ENCODE peak calls at places on chromosomes 16 and 17, in five cellular contexts. I is K562, N is GM12878, C is H1, D is HepG2. F is an unnamed sample.

GRCh38 chr17:63772801-63773271 is 561 bp downstream of the CCDC47 start:
- DNase-seq in I (peak), N (no peak), C (no peak), D (peak), F (peak)

GRCh38 chr17:82230627-82231311 is 1.9 kb downstream of the SLC16A3 start:
- DNase-seq in I (peak), N (no peak), C (no peak), D (peak), F (peak)

GRCh38 chr16:78200623-78201096 is 101.2 kb downstream of the WWOX start:
- DNase-seq in I (no peak), N (no peak), C (no peak), D (peak), F (no peak)

GRCh38 chr17:42843358-42843934 is 934 bp upstream of the AOC2 start:
- DNase-seq in I (peak), N (no peak), C (no peak), D (peak), F (peak)

GRCh38 chr16:52549011-52549692 is 2.2 kb upstream of the TOX3 start:
- DNase-seq in I (no peak), N (no peak), C (no peak), D (peak), F (no peak)

GRCh38 chr17:47829870-47830269 is 1.5 kb downstream of the MRPL10 start:
- DNase-seq in I (no peak), N (no peak), C (no peak), D (no peak), F (no peak)

GRCh38 chr17:51640108-51640622 is 379.8 kb downstream of the UTP18 start:
- DNase-seq in I (peak), N (no peak), C (peak), D (peak), F (peak)

GRCh38 chr17:71267668-71268067 is 853.2 kb upstream of the SOX9 start:
- DNase-seq in I (no peak), N (no peak), C (no peak), D (no peak), F (no peak)

GRCh38 chr17:57999496-58000017 is 7.5 kb downstream of the SRSF1 start:
- DNase-seq in I (peak), N (peak), C (no peak), D (peak), F (peak)

GRCh38 chr16:11560701-11561439 is 25.8 kb downstream of the LITAF start:
- DNase-seq in I (no peak), N (no peak), C (peak), D (no peak), F (peak)

GRCh38 chr16:52446076-52446475 is 100.9 kb downstream of the TOX3 start:
- DNase-seq in I (no peak), N (no peak), C (no peak), D (peak), F (no peak)

GRCh38 chr16:51153275-51153991 is 2.4 kb upstream of the SALL1 start:
- DNase-seq in I (no peak), N (no peak), C (peak), D (no peak), F (peak)

GRCh38 chr16:84932691-84933090 is 78.6 kb downstream of the ZDHHC7 start:
- DNase-seq in I (no peak), N (no peak), C (no peak), D (no peak), F (no peak)

GRCh38 chr17:76417499-76418143 is 33.2 kb downstream of the SPHK1 start:
- DNase-seq in I (peak), N (no peak), C (no peak), D (no peak), F (no peak)

GRCh38 chr17:61260061-61260797 is 139.4 kb upstream of the TBX2 start:
- DNase-seq in I (no peak), N (no peak), C (no peak), D (no peak), F (no peak)

GRCh38 chr16:7601100-7601499 is 268.5 kb downstream of the RBFOX1 start:
- DNase-seq in I (no peak), N (no peak), C (no peak), D (no peak), F (no peak)

GRCh38 chr17:11272191-11272590 is 31.2 kb downstream of the SHISA6 start:
- DNase-seq in I (no peak), N (no peak), C (no peak), D (no peak), F (no peak)

GRCh38 chr16:528111-529011 is 849 bp downstream of the CAPN15 start:
- DNase-seq in I (peak), N (no peak), C (no peak), D (no peak), F (peak)

GRCh38 chr16:68374961-68375660 is 64.3 kb downstream of the PRMT7 start:
- DNase-seq in I (no peak), N (no peak), C (no peak), D (no peak), F (no peak)

GRCh38 chr16:728131-728889 is 1.4 kb downstream of the HAGHL start:
- DNase-seq in I (peak), N (no peak), C (no peak), D (no peak), F (peak)

GRCh38 chr17:75642221-75643032 is 9.2 kb downstream of the SMIM5 start:
- DNase-seq in I (peak), N (no peak), C (no peak), D (no peak), F (no peak)

DNA sequence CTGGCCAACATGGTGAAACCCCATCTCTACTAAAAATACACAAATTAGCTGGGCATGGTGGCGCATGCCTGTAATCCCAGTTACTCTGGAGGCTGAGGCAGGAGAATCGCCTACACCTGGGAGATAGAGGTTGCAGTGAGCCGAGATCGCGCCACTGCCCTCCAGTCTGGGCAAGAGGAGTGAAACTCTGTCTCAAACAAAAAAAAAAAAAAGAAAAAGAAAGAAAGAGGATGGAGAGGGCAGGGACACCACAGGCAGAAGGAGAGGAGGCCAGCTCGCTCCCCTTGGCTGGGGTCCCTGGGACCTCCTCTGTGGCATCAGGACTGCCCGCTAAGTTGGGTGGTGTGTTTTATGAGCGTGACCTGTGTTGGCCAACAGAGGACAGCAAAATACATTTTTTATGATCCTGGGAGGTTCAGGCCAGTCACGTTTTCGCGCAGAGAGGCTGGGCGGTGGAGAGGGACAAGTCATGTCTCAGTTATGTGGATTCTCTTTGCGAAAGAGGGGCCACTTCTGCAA is 229.6 kb downstream of the MRTFB start:
- DNase-seq in I (peak), N (no peak), C (no peak), D (peak), F (peak)
- TF ChIP-seq YY1 in I (no peak), N (peak), C (no peak), D (no peak), F (no peak)

GRCh38 chr16:67148221-67148620 is 2.6 kb downstream of the B3GNT9 start:
- DNase-seq in I (no peak), N (no peak), C (no peak), D (no peak), F (no peak)

GRCh38 chr16:67146523-67147357 is 4.1 kb downstream of the B3GNT9 start:
- DNase-seq in I (no peak), N (no peak), C (no peak), D (no peak), F (no peak)

GRCh38 chr16:67148656-67149275 is 2.0 kb downstream of the B3GNT9 start:
- DNase-seq in I (no peak), N (no peak), C (no peak), D (no peak), F (no peak)

GRCh38 chr16:67145746-67146145 is 5.1 kb downstream of the B3GNT9 start:
- DNase-seq in I (no peak), N (no peak), C (no peak), D (no peak), F (no peak)

GRCh38 chr16:67147437-67148140 is 3.2 kb downstream of the B3GNT9 start:
- DNase-seq in I (no peak), N (no peak), C (no peak), D (no peak), F (no peak)
- TF ChIP-seq USF2 in I (no peak), N (no peak), C (no peak), D (no peak), F (no peak)

GRCh38 chr16:54303613-54304012 is 17.0 kb upstream of the IRX3 start:
- DNase-seq in I (no peak), N (no peak), C (no peak), D (no peak), F (no peak)
- H3K4me3 ChIP-seq in I (no peak), N (no peak), C (no peak), D (no peak), F (no peak)

DNA sequence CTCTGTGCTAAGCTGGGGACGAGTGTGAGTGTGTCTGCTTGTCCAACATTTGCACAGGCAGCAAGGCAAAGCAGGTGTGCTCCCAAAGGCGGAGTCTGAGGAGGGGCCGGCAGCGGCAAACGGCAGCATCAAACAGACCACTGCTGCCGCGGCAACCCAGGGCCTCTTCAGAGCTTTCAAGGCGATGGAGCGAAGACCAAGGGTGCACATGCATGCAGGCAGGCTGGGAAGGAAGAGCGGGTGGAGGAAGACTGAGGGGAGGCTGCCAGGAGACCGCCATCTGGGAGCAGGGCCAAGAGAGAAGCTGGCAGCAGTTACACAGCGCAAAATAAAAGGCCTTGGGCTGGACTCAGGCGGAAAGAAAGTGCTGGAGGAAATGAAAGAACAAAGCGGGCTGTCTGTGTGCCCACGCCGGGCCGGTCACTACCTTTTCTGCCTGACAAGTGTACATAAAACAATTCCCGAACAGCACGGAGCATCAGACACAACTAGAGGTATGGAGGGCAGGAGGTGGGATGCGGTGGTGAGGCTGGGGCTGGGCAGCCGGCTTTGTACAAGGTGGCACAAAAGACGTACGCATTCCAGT is 8.5 kb downstream of the TIMM22 start:
- DNase-seq in I (no peak), N (no peak), C (no peak), D (no peak), F (peak)
- TF ChIP-seq YY1 in I (no peak), N (no peak), C (no peak), D (no peak), F (no peak)

GRCh38 chr17:9643611-9644010 is 1.7 kb upstream of the USP43 start:
- DNase-seq in I (no peak), N (no peak), C (no peak), D (no peak), F (no peak)

GRCh38 chr17:9645858-9646555 is 690 bp downstream of the USP43 start:
- DNase-seq in I (peak), N (no peak), C (peak), D (peak), F (peak)

GRCh38 chr17:9646556-9646905 is 1.2 kb downstream of the USP43 start:
- DNase-seq in I (no peak), N (no peak), C (no peak), D (no peak), F (no peak)

GRCh38 chr17:9647014-9647413 is 1.7 kb downstream of the USP43 start:
- DNase-seq in I (no peak), N (no peak), C (no peak), D (no peak), F (no peak)

DNA sequence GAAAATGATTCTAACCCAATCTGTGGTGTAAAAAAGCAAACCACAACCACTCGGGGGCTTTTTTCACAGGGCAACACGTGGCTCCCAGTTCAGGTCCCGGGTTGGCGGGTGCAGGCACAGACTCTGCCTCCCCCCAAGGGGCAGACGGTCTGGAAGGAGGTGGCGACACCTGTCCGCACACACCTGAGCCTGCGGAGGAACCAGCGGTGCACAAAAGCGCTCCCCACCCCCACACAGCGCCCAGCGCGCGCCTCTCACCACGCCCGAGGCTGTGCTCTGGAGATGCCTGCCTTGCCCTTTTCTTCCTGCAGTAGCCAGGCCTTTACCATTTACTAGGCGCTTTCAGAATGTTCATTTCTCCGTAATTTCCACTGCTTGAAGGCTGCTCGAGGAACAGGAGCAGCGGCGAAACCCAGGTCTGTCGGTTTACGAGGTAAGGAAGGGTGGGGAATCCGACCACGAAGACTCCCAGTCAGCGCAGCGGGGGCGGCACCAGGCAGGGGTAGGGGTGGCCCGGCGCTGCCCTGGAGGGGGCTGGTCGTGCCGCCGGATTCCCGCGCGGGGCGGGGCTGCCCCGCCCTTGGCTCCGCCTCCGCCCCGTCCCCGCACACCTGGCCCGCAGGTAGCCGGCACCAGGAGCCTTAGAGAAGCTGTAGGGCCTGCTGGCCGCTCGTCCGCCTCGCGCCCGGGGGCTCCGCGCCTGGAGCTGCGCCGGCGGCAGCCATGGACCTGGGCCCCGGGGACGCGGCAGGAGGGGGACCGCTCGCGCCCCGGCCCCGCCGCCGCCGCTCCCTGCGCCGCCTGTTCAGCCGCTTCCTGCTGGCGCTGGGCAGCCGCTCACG is at the start of gene USP43:
- DNase-seq in I (peak), N (no peak), C (peak), D (peak), F (peak)
- TF ChIP-seq USF2 in I (peak), N (no peak), C (no peak), D (no peak), F (no peak)

DNA sequence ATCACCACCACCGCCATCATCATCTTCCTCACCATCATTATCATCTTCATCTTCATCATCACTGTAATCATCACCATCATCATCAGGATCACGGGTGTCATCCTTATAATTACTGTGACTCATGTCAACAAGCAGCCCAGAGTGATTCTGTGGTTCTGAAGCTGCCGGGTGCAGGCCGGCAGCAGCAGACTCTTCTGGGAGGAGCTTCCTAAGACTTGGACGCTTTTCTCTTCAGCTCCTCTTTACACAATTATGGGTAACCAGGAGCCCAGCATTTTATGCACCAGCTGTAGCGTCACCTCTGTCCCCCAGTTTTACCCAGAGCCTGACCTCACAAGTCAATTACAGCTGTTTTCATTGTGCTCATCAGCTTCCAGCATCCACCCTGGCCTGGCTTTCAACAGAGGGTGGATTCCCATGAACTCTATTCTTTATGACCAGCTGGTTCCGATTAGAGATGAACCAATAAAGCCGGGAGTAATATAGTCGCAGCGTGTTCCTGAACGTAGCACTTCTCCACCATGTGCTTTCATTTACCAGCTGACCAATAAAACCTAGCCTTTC is 275.8 kb downstream of the FOXL1 start:
- DNase-seq in I (no peak), N (no peak), C (no peak), D (no peak), F (no peak)
- H3K4me3 ChIP-seq in I (no peak), N (no peak), C (no peak), D (no peak), F (no peak)

DNA sequence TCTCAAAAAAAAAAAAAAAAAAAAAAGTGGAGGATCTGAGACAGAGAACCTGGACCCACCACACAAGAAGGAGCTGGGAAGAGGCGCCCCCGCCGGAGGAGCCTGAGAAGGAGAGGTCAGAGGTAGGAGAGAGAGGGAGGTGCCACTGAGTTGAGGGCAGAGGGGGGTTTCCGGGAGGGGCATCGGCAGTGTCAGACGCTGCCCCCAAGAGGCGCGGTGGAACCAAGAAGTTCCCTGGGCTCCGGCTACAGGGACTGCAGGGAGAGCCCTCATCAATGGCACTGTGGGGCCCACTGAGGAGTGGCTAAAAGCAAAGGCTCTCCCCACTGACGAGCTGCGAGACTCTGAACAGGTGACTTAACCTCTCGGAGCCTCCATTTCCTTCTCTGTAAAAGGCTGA is 4.2 kb downstream of the CCDC42 start:
- DNase-seq in I (no peak), N (no peak), C (peak), D (no peak), F (no peak)
- TF ChIP-seq YY1 in I (no peak), N (no peak), C (no peak), D (no peak), F (no peak)

GRCh38 chr16:76292218-76292617 is 15.0 kb downstream of the CNTNAP4 start:
- DNase-seq in I (no peak), N (no peak), C (no peak), D (no peak), F (no peak)
- TF ChIP-seq USF2 in I (no peak), N (no peak), C (no peak), D (no peak), F (no peak)

F was measured in SK-N-SH.